ENCODE peak calls at places on chromosomes 1 and 21, in seven cellular contexts. E is HepG2, Q is H1, U is K562, M is SK-N-SH, W is HCT116, Z is GM12878. T is an unnamed sample.

GRCh38 chr21:44872568-44873355 is 728 bp downstream of the PTTG1IP start:
- DNase-seq in W (no peak), Z (no peak), M (peak; percentile 57), E (no peak), Q (no peak), U (peak; percentile 51), T (peak; percentile 46)

GRCh38 chr1:107394301-107394700 is 253.5 kb downstream of the NTNG1 start:
- DNase-seq in Q (no peak), E (no peak), U (no peak), Z (no peak), W (no peak), M (no peak), T (no peak)

GRCh38 chr1:179129702-179130473 is 48.0 kb downstream of the TOR3A start:
- DNase-seq in U (no peak), E (no peak), W (no peak), Z (peak; percentile 59), Q (no peak), M (no peak), T (peak; percentile 47)

GRCh38 chr1:232328496-232329102 is 301.3 kb downstream of the SIPA1L2 start:
- DNase-seq in U (no peak), Q (no peak), E (no peak), M (no peak), W (no peak), Z (no peak), T (peak; percentile 10)

GRCh38 chr1:223153177-223154119 is 10.4 kb upstream of the TLR5 start:
- DNase-seq in E (no peak), M (no peak), Q (no peak), Z (no peak), U (peak; percentile 47), W (no peak), T (peak; percentile 41)

GRCh38 chr1:100430368-100430767 is 78.1 kb downstream of the CDC14A start:
- DNase-seq in Q (no peak), W (no peak), Z (no peak), E (no peak), M (no peak), U (no peak), T (no peak)

GRCh38 chr21:44337941-44338895 is 972 bp downstream of the CFAP410 start:
- DNase-seq in Z (no peak), M (peak; percentile 90), W (peak; percentile 47), Q (no peak), U (peak; percentile 72), E (peak; percentile 59), T (peak; percentile 47)

GRCh38 chr1:109025691-109026090 is 16.2 kb downstream of the WDR47 start:
- DNase-seq in Z (no peak), U (peak; percentile 9), E (no peak), M (no peak), W (no peak), Q (no peak), T (peak; percentile 49)

GRCh38 chr21:35573472-35574389 is 486.6 kb downstream of the SETD4 start:
- DNase-seq in U (no peak), M (no peak), E (peak; percentile 35), Z (no peak), W (no peak), Q (no peak), T (peak; percentile 69)

GRCh38 chr21:26964379-26964778 is 2.5 kb downstream of the ADAMTS5 start:
- DNase-seq in Q (no peak), Z (no peak), E (no peak), M (no peak), W (no peak), U (no peak), T (peak; percentile 15)

GRCh38 chr1:10232213-10232612 is 21.8 kb downstream of the KIF1B start:
- DNase-seq in M (no peak), U (no peak), Z (no peak), W (no peak), Q (no peak), E (no peak), T (no peak)
- H4K20me1 ChIP-seq in M (peaks cover 60% of the 10 kb centered on the region), U (no peaks in the 10 kb centered on the region), Z (no peaks in the 10 kb centered on the region), W (no peaks in the 10 kb centered on the region), Q (peaks cover 11% of the 10 kb centered on the region), E (peaks cover 15% of the 10 kb centered on the region), T (peaks cover 47% of the 10 kb centered on the region)

DNA sequence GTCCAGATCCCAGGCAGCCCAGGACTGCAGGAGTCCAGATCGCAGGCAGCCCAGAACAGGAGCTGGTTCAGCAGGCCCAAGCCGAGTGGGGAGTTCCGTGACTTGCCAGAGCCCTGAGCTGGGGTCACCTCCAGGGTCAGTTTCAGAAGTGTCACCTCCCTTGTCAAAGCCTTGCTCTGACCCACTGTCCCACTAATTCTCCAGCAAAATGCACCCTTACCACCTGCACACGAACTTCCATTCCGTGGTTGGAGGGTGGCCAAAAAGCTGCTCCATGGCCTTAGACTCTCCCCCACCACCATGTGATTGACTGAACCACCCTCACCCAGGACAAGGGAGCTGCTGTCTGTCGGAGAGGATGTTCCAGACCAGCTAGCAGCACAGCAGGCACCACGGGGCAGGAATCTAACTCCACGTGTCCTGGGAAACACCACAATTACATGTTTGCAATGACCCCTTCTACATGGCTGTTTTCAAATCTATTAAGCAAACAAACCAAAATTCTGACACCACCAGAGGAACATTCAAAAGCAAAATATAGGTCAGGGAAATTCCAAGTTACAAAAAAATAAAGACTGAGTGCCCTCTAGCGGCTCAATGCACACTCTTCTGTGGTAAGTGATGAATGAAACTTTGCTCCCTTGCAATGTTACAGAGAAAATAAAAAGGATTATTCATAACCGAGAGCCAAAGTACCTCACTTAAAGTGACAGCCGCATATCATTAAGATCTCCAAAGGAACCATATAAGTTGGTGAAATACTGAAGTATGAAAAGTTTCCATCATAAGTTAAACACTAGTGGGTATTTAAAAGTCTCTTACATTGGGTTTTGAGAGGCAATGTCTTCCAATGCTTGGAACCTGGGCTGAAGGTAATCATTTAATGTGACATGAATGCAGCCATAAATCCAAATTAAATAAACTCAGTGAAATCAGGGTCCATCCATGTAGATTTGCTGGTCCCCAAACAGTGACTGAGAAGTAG is 76.3 kb downstream of the NPHP4 start:
- DNase-seq in W (peak; percentile 6), U (peak; percentile 58), M (peak; percentile 66), Q (no peak), E (peak; percentile 30), Z (peak; percentile 5), T (peak; percentile 65)
- TF ChIP-seq RAD21 in W (peak; percentile 57), U (peak; percentile 60), M (peak; percentile 84), Q (peak; percentile 74), E (no peak), Z (peak; percentile 67), T (peak; percentile 73)

DNA sequence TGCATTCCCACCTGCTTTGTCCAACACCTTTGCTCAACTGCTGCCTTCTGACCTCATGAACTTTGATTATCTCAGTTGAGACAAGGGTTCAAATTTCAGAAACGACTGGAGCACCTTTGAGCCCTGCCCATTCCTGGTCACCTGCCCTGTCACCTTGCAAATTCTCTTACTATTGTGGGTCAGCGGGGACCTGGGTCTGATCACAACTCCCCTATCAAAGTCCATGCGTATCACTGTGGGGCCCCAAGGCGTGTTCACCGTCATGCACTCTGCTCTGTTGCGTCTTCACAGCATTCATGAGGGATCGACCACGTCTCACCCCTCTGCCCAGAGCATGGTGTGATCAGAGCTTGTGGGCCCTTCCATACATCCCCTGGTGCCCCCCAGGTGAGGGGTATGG is 12.9 kb downstream of the PTPRF start:
- DNase-seq in Q (no peak), E (no peak), M (no peak), Z (no peak), W (no peak), U (no peak), T (no peak)
- H4K20me1 ChIP-seq in Q (peaks cover 20% of the 10 kb centered on the region), E (no peaks in the 10 kb centered on the region), M (no peaks in the 10 kb centered on the region), Z (no peaks in the 10 kb centered on the region), W (no peaks in the 10 kb centered on the region), U (peaks cover 14% of the 10 kb centered on the region), T (peaks cover 70% of the 10 kb centered on the region)

DNA sequence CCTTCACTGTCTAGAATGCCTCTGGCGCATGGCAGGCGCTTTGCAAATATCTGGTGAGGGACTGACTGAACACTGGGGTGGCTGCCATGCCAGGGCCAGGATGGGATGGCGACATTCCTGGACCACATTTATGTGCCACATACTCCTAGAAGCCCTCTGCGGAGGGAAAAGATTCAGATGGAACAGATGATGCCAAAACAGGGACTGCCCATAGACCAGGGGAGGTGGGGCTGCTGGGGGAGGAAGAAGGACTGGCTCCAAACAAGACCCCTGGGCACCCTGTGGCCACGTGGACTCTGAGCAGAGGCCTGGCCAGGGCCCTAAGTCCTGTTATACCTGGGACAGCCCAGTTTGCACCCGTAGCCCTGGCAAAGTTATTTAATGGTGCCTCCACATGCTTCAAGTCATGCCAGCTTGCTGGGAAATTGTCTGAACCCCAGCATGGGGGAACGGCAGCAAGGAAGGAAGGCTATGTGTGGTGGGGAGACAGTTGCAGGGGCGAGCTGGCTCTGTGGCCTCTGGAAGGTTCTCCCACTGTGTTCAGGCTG is 44.1 kb downstream of the UMODL1 start:
- DNase-seq in Z (no peak), M (no peak), Q (no peak), U (no peak), E (no peak), W (no peak), T (no peak)
- TF ChIP-seq RAD21 in Z (no peak), M (no peak), Q (no peak), U (no peak), E (no peak), W (no peak), T (no peak)

GRCh38 chr1:206565973-206566372 is 46.3 kb downstream of the EIF2D start:
- DNase-seq in Q (no peak), M (no peak), U (no peak), E (no peak), W (no peak), Z (no peak), T (no peak)

GRCh38 chr1:206566976-206567375 is 45.3 kb downstream of the EIF2D start:
- DNase-seq in M (no peak), Q (no peak), W (no peak), U (no peak), E (no peak), Z (no peak), T (no peak)

GRCh38 chr1:206559661-206559995 is 52.3 kb downstream of the RASSF5 start:
- DNase-seq in Z (no peak), E (no peak), M (no peak), W (no peak), U (peak; percentile 67), Q (no peak), T (no peak)

GRCh38 chr1:206560021-206560716 is 52.1 kb downstream of the EIF2D start:
- DNase-seq in E (no peak), W (no peak), M (no peak), Q (no peak), Z (no peak), U (no peak), T (no peak)

GRCh38 chr1:206563367-206563953 is 48.8 kb downstream of the EIF2D start:
- DNase-seq in M (no peak), E (no peak), Q (no peak), Z (no peak), U (no peak), W (no peak), T (no peak)
- H4K20me1 ChIP-seq in M (no peaks in the 10 kb centered on the region), E (no peaks in the 10 kb centered on the region), Q (no peaks in the 10 kb centered on the region), Z (peaks cover 10% of the 10 kb centered on the region), U (peaks cover 3% of the 10 kb centered on the region), W (no peaks in the 10 kb centered on the region), T (no peaks in the 10 kb centered on the region)

DNA sequence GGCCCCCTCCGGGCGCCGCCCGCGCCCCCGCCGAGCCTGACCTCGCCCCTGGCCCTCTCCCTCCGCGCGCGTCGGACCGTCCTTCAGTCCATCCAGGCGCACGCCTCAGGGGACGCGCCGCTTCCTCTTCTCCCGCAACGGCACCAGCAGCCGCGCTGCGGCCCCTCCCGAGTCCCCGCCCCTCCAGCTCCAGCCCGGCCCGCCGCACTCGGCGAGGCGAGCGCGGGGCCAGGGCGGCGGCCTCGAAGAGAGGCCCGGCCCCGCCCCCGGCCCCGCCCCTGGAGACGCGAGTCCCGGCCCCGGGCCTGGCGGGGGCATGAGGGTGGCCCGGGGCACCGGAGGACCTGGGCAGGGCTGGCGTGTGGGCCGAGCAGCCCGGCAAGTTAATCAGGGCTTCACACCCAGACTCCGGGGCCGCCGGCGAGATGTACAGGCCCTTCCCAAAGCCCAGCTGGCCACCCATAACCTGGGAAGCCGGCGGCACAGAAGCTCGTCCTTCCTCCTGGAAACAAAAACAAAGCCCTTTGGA is at the start of gene IGSF3:
- DNase-seq in M (peak; percentile 96), Q (no peak), W (no peak), E (no peak), U (peak; percentile 93), Z (no peak), T (peak; percentile 5)
- TF ChIP-seq RAD21 in M (no peak), Q (no peak), W (no peak), E (no peak), U (no peak), Z (no peak), T (no peak)

T was measured in IMR-90.